ENCODE peak calls at places on chromosomes 5 and 9, in seven cellular contexts. Y is psoas muscle, J is BE2C, A is fibroblast of villous mesenchyme, P is kidney, U is mucosa of descending colon, M is heart right ventricle. Z is an unnamed sample.

GRCh38 chr9:109014267-109015025 is 1.1 kb upstream of the CTNNAL1 start:
- DNase-seq in U (peak; percentile 27), M (peak; percentile 20), A (peak; percentile 70), P (no peak), J (no peak), Y (no peak), Z (no peak)

GRCh38 chr5:123951204-123951977 is 439.4 kb downstream of the CSNK1G3 start:
- DNase-seq in J (no peak), Y (no peak), A (peak; percentile 90), U (no peak), M (no peak), P (no peak), Z (peak; percentile 88)

GRCh38 chr5:130386155-130386554 is 481.9 kb downstream of the CHSY3 start:
- DNase-seq in A (peak; percentile 31), P (no peak), J (no peak), M (no peak), Y (no peak), U (no peak), Z (no peak)

GRCh38 chr5:77850536-77851228 is 74.5 kb upstream of the TBCA start:
- DNase-seq in Y (no peak), M (no peak), P (no peak), A (no peak), J (no peak), U (no peak), Z (no peak)

GRCh38 chr5:135437796-135438560 is 9.2 kb downstream of the DCANP1 start:
- DNase-seq in P (no peak), J (peak; percentile 49), A (peak; percentile 90), M (peak; percentile 80), Y (peak; percentile 82), U (peak; percentile 55), Z (peak; percentile 85)

GRCh38 chr9:89213481-89213880 is 34.9 kb upstream of the SHC3 start:
- DNase-seq in U (no peak), M (no peak), Y (no peak), A (no peak), J (no peak), P (no peak), Z (no peak)

GRCh38 chr9:85978496-85978895 is 37.5 kb downstream of the NAA35 start:
- DNase-seq in P (no peak), U (no peak), A (no peak), Y (no peak), J (no peak), M (no peak), Z (no peak)

GRCh38 chr5:127942246-127943060 is 141.1 kb upstream of the SLC12A2 start:
- DNase-seq in U (no peak), Y (no peak), P (no peak), M (no peak), J (no peak), A (no peak), Z (no peak)

GRCh38 chr9:125685167-125685566 is 21.8 kb downstream of the MAPKAP1 start:
- DNase-seq in U (no peak), J (no peak), M (no peak), Y (no peak), P (no peak), A (no peak), Z (no peak)

GRCh38 chr5:94793113-94793815 is 174.8 kb downstream of the SLF1 start:
- DNase-seq in U (no peak), P (no peak), Y (no peak), M (no peak), A (peak; percentile 70), J (no peak), Z (peak; percentile 67)

GRCh38 chr5:77852068-77852513 is 76.0 kb upstream of the TBCA start:
- DNase-seq in U (no peak), A (no peak), M (no peak), J (no peak), Y (no peak), P (no peak), Z (no peak)

GRCh38 chr5:21678526-21678925 is 1174.6 kb downstream of the CDH12 start:
- DNase-seq in Y (no peak), U (no peak), J (no peak), P (no peak), A (no peak), M (no peak), Z (no peak)

GRCh38 chr5:141192110-141192725 is at the start of gene PCDHB10:
- DNase-seq in A (peak; percentile 14), P (peak; percentile 37), U (peak; percentile 49), Y (no peak), J (peak; percentile 45), M (no peak), Z (no peak)

GRCh38 chr9:136354592-136355085 is 8.9 kb downstream of the DNLZ start:
- DNase-seq in U (no peak), A (peak; percentile 54), P (no peak), M (peak; percentile 78), J (no peak), Y (no peak), Z (no peak)

DNA sequence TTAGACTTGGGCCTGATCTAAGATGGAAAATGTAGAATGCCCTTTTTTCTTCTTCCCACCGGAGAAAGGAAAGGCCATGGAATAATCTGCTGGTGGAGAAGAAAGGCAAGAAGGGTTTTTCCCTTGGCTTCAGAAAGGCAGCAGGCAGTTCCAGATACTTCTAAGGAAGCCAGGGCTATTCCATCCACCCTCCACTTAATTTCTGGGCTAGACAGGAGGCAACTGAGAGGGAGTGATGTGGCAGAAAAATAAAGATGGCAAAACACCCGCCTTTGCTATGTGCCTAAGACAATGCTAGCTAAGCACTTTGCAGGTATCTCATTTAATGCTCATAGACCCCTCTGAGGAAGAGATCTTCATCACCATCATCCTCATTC is 9.9 kb downstream of the MYOZ3 start:
- DNase-seq in U (no peak), J (no peak), P (no peak), M (no peak), Y (no peak), A (no peak), Z (no peak)
- H3K4me3 ChIP-seq in U (no peak overlapping the region), J (no peak overlapping the region), P (no peak overlapping the region), M (no peak overlapping the region), Y (no peak overlapping the region), A (no peak overlapping the region), Z (no peak overlapping the region)

DNA sequence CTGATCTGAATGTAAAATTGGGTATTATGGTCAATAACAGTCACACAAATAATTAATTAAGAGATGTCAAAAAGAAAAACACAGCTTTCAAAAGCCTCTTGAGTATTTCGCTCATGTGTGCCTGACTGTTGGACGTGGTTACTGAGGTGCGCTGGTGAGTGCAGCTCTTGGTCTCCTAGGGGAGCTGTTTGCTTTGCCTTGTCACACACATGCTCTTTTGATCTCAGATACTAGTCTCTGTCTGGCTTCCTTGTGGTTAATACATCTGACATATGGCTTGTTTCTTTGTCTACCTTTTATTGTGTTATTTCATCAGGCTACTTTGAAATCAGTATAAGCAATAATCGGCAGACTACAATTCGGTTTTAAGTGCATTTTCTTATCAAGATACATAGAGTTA is 51.5 kb downstream of the PCSK1 start:
- DNase-seq in U (no peak), Y (no peak), A (no peak), M (peak; percentile 10), P (no peak), J (peak; percentile 30), Z (no peak)
- TF ChIP-seq CTCF in U (no peak), Y (no peak), A (no peak), M (no peak), P (no peak), J (peak; percentile 49), Z (no peak)

GRCh38 chr5:344668-345067 is 23.2 kb downstream of the AHRR start:
- DNase-seq in A (no peak), Y (no peak), J (no peak), P (no peak), U (no peak), M (no peak), Z (no peak)
- H3K4me3 ChIP-seq in A (no peak overlapping the region), Y (no peak overlapping the region), J (no peak overlapping the region), P (no peak overlapping the region), U (no peak overlapping the region), M (no peak overlapping the region), Z (no peak overlapping the region)

GRCh38 chr5:176765687-176766086 is 44.7 kb upstream of the UNC5A start:
- DNase-seq in U (no peak), A (no peak), Y (no peak), J (no peak), P (no peak), M (no peak), Z (no peak)

GRCh38 chr5:176761755-176762154 is 48.6 kb upstream of the UNC5A start:
- DNase-seq in Y (no peak), A (no peak), M (no peak), P (no peak), U (no peak), J (no peak), Z (no peak)

GRCh38 chr5:176768174-176768970 is 42.0 kb upstream of the UNC5A start:
- DNase-seq in P (peak; percentile 29), A (no peak), J (peak; percentile 61), Y (no peak), M (no peak), U (no peak), Z (no peak)

DNA sequence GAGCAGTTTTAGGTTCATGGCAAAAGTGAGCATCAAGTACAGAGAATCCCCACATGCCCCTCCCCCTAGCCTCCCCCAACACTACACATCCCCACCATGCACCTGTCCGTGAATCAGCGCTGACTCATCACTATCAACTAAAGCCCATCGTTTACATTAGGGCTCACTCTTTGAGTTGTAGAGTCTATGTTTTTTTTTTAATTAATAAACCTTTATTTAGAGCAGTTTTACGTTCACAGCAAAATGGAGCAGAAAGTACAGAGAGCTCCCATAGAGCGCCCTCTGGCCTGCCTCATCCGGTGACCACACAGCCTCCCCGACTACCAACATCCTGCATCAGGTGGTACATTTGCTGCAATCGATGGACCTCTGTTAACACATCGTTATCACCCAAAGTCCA is 47.9 kb upstream of the UNC5A start:
- DNase-seq in Y (no peak), U (no peak), P (no peak), J (no peak), M (no peak), A (no peak), Z (no peak)
- TF ChIP-seq CTCF in Y (no peak), U (no peak), P (no peak), J (no peak), M (no peak), A (no peak), Z (no peak)

DNA sequence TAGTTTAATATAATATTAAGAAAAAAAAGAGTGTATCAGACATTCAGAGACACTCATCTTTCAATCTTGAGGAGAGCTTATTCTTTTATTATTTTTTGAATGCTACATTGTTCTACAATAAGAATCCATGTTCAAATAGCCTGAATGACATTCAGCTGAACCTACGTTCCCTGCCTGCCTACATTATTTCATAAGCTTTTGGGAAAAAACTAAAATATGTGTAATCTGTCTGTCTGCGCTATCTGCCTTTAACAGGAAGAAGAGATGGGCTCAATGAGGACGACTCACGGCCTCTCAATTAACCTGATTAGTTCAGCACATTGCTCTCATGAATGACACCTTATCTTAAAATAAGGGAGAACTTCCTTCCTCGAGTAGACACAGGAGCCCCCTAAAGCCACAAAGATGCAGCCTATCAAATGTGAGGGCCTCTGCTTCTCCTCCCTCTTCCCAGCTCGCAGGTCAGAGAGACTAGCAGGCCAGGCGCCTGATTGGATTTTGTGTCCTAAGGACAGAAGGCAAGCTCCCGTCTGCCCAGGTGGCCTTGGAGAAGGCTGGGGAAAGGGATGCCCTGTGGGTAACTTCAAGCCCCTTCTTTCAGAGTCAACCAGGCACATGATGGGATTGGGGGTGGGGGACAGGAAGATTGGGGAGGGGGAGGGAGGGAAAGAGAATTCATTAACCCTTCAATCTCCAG is 37.7 kb downstream of the EBF1 start:
- DNase-seq in U (no peak), Y (no peak), P (peak; percentile 56), J (peak; percentile 57), A (no peak), M (no peak), Z (no peak)
- H3K4me3 ChIP-seq in U (no peak overlapping the region), Y (peak overlapping the region; percentile 2), P (no peak overlapping the region), J (peak overlapping the region; percentile 49), A (peak overlapping the region; percentile 36), M (peak overlapping the region; percentile 24), Z (peak overlapping the region; percentile 13)